ENCODE peak calls at places on chromosomes 3 and 15, in ten cellular contexts. One of them, this sample, is unnamed.

GRCh38 chr3:181056276-181056675 is 66.7 kb upstream of the DNAJC19 start:
- DNase-seq in activated CD8-positive, alpha-beta T cell treated with anti-CD3 and anti-CD28 coated beads for 36 hours: no peak
- DNase-seq in AG10803: no peak
- DNase-seq in sigmoid colon: no peak
- DNase-seq in endothelial cell: no peak
- DNase-seq in A549: no peak
- DNase-seq in bronchial epithelial cell: no peak
- DNase-seq in colonic mucosa: no peak
- DNase-seq in neural progenitor cell: no peak
- DNase-seq in cardiac muscle cell: no peak
- DNase-seq in this sample: no peak

GRCh38 chr3:132267594-132267993 is 49.6 kb upstream of the ACP3 start:
- DNase-seq in AG10803: no peak
- DNase-seq in A549: no peak
- DNase-seq in activated CD8-positive, alpha-beta T cell treated with anti-CD3 and anti-CD28 coated beads for 36 hours: no peak
- DNase-seq in neural progenitor cell: no peak
- DNase-seq in endothelial cell: no peak
- DNase-seq in bronchial epithelial cell: no peak
- DNase-seq in colonic mucosa: no peak
- DNase-seq in cardiac muscle cell: no peak
- DNase-seq in sigmoid colon: no peak
- DNase-seq in this sample: no peak

GRCh38 chr15:59147666-59148065 is 42.7 kb downstream of the CCNB2 start:
- DNase-seq in activated CD8-positive, alpha-beta T cell treated with anti-CD3 and anti-CD28 coated beads for 36 hours: no peak
- DNase-seq in sigmoid colon: no peak
- DNase-seq in colonic mucosa: no peak
- DNase-seq in bronchial epithelial cell: no peak
- DNase-seq in A549: no peak
- DNase-seq in cardiac muscle cell: no peak
- DNase-seq in neural progenitor cell: no peak
- DNase-seq in endothelial cell: no peak
- DNase-seq in AG10803: no peak
- DNase-seq in this sample: no peak

GRCh38 chr3:10772230-10773161 is 43.5 kb upstream of the SLC6A11 start:
- DNase-seq in neural progenitor cell: peak
- DNase-seq in AG10803: peak
- DNase-seq in A549: peak
- DNase-seq in endothelial cell: peak
- DNase-seq in activated CD8-positive, alpha-beta T cell treated with anti-CD3 and anti-CD28 coated beads for 36 hours: peak
- DNase-seq in cardiac muscle cell: no peak
- DNase-seq in bronchial epithelial cell: peak
- DNase-seq in sigmoid colon: no peak
- DNase-seq in colonic mucosa: peak
- DNase-seq in this sample: no peak

GRCh38 chr3:60697132-60697531 is 554.1 kb downstream of the FHIT start:
- DNase-seq in colonic mucosa: no peak
- DNase-seq in neural progenitor cell: no peak
- DNase-seq in sigmoid colon: no peak
- DNase-seq in activated CD8-positive, alpha-beta T cell treated with anti-CD3 and anti-CD28 coated beads for 36 hours: no peak
- DNase-seq in cardiac muscle cell: no peak
- DNase-seq in endothelial cell: no peak
- DNase-seq in bronchial epithelial cell: no peak
- DNase-seq in AG10803: no peak
- DNase-seq in A549: no peak
- DNase-seq in this sample: no peak

GRCh38 chr3:113685956-113686721 is 10.3 kb downstream of the USF3 start:
- DNase-seq in colonic mucosa: no peak
- DNase-seq in bronchial epithelial cell: peak
- DNase-seq in neural progenitor cell: no peak
- DNase-seq in A549: no peak
- DNase-seq in sigmoid colon: no peak
- DNase-seq in AG10803: peak
- DNase-seq in endothelial cell: no peak
- DNase-seq in activated CD8-positive, alpha-beta T cell treated with anti-CD3 and anti-CD28 coated beads for 36 hours: no peak
- DNase-seq in cardiac muscle cell: no peak
- DNase-seq in this sample: peak

GRCh38 chr3:25910997-25911396 is 121.1 kb downstream of the OXSM start:
- DNase-seq in A549: no peak
- DNase-seq in sigmoid colon: no peak
- DNase-seq in activated CD8-positive, alpha-beta T cell treated with anti-CD3 and anti-CD28 coated beads for 36 hours: peak
- DNase-seq in AG10803: no peak
- DNase-seq in cardiac muscle cell: no peak
- DNase-seq in bronchial epithelial cell: peak
- DNase-seq in endothelial cell: no peak
- DNase-seq in neural progenitor cell: peak
- DNase-seq in colonic mucosa: peak
- DNase-seq in this sample: no peak

GRCh38 chr3:36792342-36792741 is 28.0 kb upstream of the DCLK3 start:
- DNase-seq in sigmoid colon: no peak
- DNase-seq in activated CD8-positive, alpha-beta T cell treated with anti-CD3 and anti-CD28 coated beads for 36 hours: peak
- DNase-seq in endothelial cell: peak
- DNase-seq in bronchial epithelial cell: peak
- DNase-seq in colonic mucosa: no peak
- DNase-seq in AG10803: peak
- DNase-seq in cardiac muscle cell: peak
- DNase-seq in neural progenitor cell: peak
- DNase-seq in A549: peak
- DNase-seq in this sample: peak

GRCh38 chr3:131233900-131234667 is 147.5 kb upstream of the NUDT16 start:
- DNase-seq in endothelial cell: no peak
- DNase-seq in bronchial epithelial cell: no peak
- DNase-seq in cardiac muscle cell: no peak
- DNase-seq in activated CD8-positive, alpha-beta T cell treated with anti-CD3 and anti-CD28 coated beads for 36 hours: no peak
- DNase-seq in colonic mucosa: no peak
- DNase-seq in AG10803: peak
- DNase-seq in A549: no peak
- DNase-seq in neural progenitor cell: no peak
- DNase-seq in sigmoid colon: no peak
- DNase-seq in this sample: no peak

GRCh38 chr3:131232711-131233267 is 148.8 kb upstream of the NUDT16 start:
- DNase-seq in A549: no peak
- DNase-seq in bronchial epithelial cell: no peak
- DNase-seq in AG10803: no peak
- DNase-seq in activated CD8-positive, alpha-beta T cell treated with anti-CD3 and anti-CD28 coated beads for 36 hours: no peak
- DNase-seq in colonic mucosa: no peak
- DNase-seq in sigmoid colon: no peak
- DNase-seq in endothelial cell: no peak
- DNase-seq in cardiac muscle cell: no peak
- DNase-seq in neural progenitor cell: no peak
- DNase-seq in this sample: no peak

GRCh38 chr3:131228522-131228921 is 153.1 kb upstream of the NUDT16 start:
- DNase-seq in colonic mucosa: no peak
- DNase-seq in sigmoid colon: no peak
- DNase-seq in cardiac muscle cell: peak
- DNase-seq in neural progenitor cell: no peak
- DNase-seq in activated CD8-positive, alpha-beta T cell treated with anti-CD3 and anti-CD28 coated beads for 36 hours: no peak
- DNase-seq in endothelial cell: no peak
- DNase-seq in A549: no peak
- DNase-seq in bronchial epithelial cell: no peak
- DNase-seq in AG10803: no peak
- DNase-seq in this sample: no peak

DNA sequence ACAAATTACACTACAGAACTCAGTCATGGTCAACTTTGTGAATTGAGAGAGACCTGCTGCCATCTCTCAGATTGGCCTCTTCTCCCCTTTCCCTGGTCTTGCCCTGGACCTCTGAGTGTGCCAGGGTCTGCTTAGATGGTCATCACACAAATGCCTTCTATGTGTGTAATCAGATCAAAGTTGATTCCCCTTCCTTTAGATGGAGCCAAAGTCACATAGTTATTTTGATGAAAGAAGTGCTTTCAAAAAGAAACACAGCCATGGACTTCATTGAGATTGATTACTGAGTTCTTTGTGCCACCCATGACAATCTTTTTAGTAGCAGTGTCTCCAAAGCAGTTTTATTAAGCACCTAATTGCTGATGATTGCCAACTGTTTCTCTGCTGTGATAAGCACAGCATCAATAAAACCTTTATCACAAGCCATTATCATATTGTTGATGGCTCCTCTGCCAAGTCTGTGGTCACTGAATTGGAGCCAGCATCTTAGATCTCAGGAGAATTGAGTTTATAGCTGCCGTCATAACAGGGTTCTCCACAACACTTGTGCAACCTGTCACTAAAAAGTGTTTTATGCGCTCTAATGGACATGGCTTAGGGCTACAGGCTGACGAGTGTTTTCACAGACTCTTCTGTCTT is 149.7 kb upstream of the NUDT16 start:
- DNase-seq in neural progenitor cell: no peak
- DNase-seq in bronchial epithelial cell: peak
- DNase-seq in endothelial cell: no peak
- DNase-seq in A549: no peak
- DNase-seq in AG10803: no peak
- DNase-seq in colonic mucosa: no peak
- DNase-seq in activated CD8-positive, alpha-beta T cell treated with anti-CD3 and anti-CD28 coated beads for 36 hours: no peak
- DNase-seq in cardiac muscle cell: no peak
- DNase-seq in sigmoid colon: no peak
- DNase-seq in this sample: peak
- TF ChIP-seq CTCF in neural progenitor cell: no peak
- TF ChIP-seq CTCF in bronchial epithelial cell: no peak
- TF ChIP-seq CTCF in endothelial cell: no peak
- TF ChIP-seq CTCF in A549: no peak
- TF ChIP-seq CTCF in AG10803: no peak
- TF ChIP-seq CTCF in colonic mucosa: no peak
- TF ChIP-seq CTCF in activated CD8-positive, alpha-beta T cell treated with anti-CD3 and anti-CD28 coated beads for 36 hours: no peak
- TF ChIP-seq CTCF in cardiac muscle cell: no peak
- TF ChIP-seq CTCF in sigmoid colon: no peak
- TF ChIP-seq CTCF in this sample: peak

GRCh38 chr3:123270818-123271217 is 69.1 kb downstream of the SEC22A start:
- DNase-seq in colonic mucosa: no peak
- DNase-seq in bronchial epithelial cell: no peak
- DNase-seq in neural progenitor cell: no peak
- DNase-seq in activated CD8-positive, alpha-beta T cell treated with anti-CD3 and anti-CD28 coated beads for 36 hours: no peak
- DNase-seq in cardiac muscle cell: no peak
- DNase-seq in sigmoid colon: no peak
- DNase-seq in A549: no peak
- DNase-seq in endothelial cell: no peak
- DNase-seq in AG10803: no peak
- DNase-seq in this sample: no peak

GRCh38 chr3:123271466-123272159 is 69.9 kb downstream of the SEC22A start:
- DNase-seq in sigmoid colon: peak
- DNase-seq in bronchial epithelial cell: no peak
- DNase-seq in endothelial cell: no peak
- DNase-seq in A549: no peak
- DNase-seq in colonic mucosa: peak
- DNase-seq in cardiac muscle cell: no peak
- DNase-seq in activated CD8-positive, alpha-beta T cell treated with anti-CD3 and anti-CD28 coated beads for 36 hours: no peak
- DNase-seq in AG10803: no peak
- DNase-seq in neural progenitor cell: no peak
- DNase-seq in this sample: no peak

GRCh38 chr3:123262868-123263267 is 61.1 kb downstream of the SEC22A start:
- DNase-seq in A549: no peak
- DNase-seq in sigmoid colon: no peak
- DNase-seq in AG10803: no peak
- DNase-seq in endothelial cell: no peak
- DNase-seq in colonic mucosa: no peak
- DNase-seq in neural progenitor cell: no peak
- DNase-seq in activated CD8-positive, alpha-beta T cell treated with anti-CD3 and anti-CD28 coated beads for 36 hours: no peak
- DNase-seq in bronchial epithelial cell: no peak
- DNase-seq in cardiac muscle cell: no peak
- DNase-seq in this sample: no peak

GRCh38 chr3:123272547-123272946 is 70.8 kb downstream of the SEC22A start:
- DNase-seq in activated CD8-positive, alpha-beta T cell treated with anti-CD3 and anti-CD28 coated beads for 36 hours: no peak
- DNase-seq in cardiac muscle cell: no peak
- DNase-seq in endothelial cell: no peak
- DNase-seq in colonic mucosa: no peak
- DNase-seq in sigmoid colon: no peak
- DNase-seq in A549: no peak
- DNase-seq in bronchial epithelial cell: peak
- DNase-seq in neural progenitor cell: no peak
- DNase-seq in AG10803: peak
- DNase-seq in this sample: peak

DNA sequence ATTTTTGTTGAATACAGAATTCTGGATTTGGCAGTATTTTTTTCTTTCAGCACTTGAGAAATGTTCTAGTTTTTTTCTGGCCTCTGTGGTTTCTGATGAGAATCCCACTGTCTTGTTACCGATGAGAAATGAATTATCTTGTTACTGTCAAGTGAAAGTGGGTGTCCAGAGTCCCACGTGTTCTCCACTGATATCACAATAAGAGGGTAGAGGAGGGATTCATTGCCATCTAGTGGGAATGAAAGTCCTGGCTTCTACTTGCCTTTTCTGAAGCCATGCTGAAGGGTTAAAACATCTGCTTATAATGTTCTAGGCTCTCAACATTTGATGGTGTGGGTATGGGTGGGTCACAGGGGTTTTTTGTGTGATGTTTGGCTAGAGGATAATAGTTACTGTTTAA is 66.1 kb downstream of the SEC22A start:
- DNase-seq in sigmoid colon: no peak
- DNase-seq in AG10803: no peak
- DNase-seq in colonic mucosa: no peak
- DNase-seq in A549: no peak
- DNase-seq in bronchial epithelial cell: no peak
- DNase-seq in cardiac muscle cell: no peak
- DNase-seq in activated CD8-positive, alpha-beta T cell treated with anti-CD3 and anti-CD28 coated beads for 36 hours: no peak
- DNase-seq in endothelial cell: no peak
- DNase-seq in neural progenitor cell: no peak
- DNase-seq in this sample: no peak
- TF ChIP-seq CTCF in sigmoid colon: no peak
- TF ChIP-seq CTCF in AG10803: peak
- TF ChIP-seq CTCF in colonic mucosa: no peak
- TF ChIP-seq CTCF in A549: no peak
- TF ChIP-seq CTCF in bronchial epithelial cell: no peak
- TF ChIP-seq CTCF in cardiac muscle cell: no peak
- TF ChIP-seq CTCF in activated CD8-positive, alpha-beta T cell treated with anti-CD3 and anti-CD28 coated beads for 36 hours: no peak
- TF ChIP-seq CTCF in endothelial cell: no peak
- TF ChIP-seq CTCF in neural progenitor cell: peak
- TF ChIP-seq CTCF in this sample: no peak

DNA sequence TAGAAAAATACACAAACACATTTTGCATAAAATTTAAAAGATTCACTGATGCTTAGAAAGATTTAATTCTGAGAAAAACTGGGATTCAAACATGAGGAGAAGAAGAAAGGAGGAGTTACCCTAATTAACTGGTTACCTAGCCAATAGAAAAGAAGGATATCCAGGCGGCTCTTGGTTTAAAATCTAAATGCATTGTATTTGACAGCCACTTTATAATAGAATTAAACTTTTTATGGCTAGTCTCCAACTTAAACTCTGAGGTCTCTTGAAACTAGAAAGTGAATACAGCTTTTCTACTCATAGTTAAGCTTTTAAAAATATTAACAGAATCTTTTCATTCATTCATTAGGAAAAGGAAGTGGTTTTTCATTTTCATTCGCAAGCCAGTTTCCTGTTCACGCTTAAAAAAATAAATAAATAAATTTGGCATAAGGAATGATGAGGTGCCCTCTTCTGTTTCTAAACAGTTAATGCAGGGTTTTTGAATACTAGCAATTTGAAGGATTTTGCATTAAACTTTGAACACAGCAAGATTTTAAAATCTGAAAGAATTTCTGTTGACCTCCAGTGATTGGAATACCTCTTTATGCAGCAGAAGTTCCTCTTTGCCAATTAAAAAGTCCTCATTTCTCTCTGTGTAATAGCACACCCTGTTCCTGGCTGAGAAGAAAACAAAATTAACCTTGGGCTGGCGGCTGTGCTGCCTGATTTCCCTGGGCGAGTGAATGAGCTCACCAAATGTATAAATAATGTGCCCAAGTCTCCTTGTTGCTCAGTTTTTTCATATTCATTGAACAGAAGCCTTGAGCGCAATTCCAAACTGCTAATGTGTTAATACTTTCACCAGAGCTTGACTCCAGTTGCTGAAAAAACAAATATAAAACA is 105.1 kb downstream of the ZMAT3 start:
- DNase-seq in neural progenitor cell: no peak
- DNase-seq in endothelial cell: no peak
- DNase-seq in sigmoid colon: no peak
- DNase-seq in AG10803: peak
- DNase-seq in A549: no peak
- DNase-seq in activated CD8-positive, alpha-beta T cell treated with anti-CD3 and anti-CD28 coated beads for 36 hours: no peak
- DNase-seq in colonic mucosa: no peak
- DNase-seq in bronchial epithelial cell: peak
- DNase-seq in cardiac muscle cell: peak
- DNase-seq in this sample: peak
- TF ChIP-seq CTCF in neural progenitor cell: peak
- TF ChIP-seq CTCF in endothelial cell: peak
- TF ChIP-seq CTCF in sigmoid colon: peak
- TF ChIP-seq CTCF in AG10803: peak
- TF ChIP-seq CTCF in A549: peak
- TF ChIP-seq CTCF in activated CD8-positive, alpha-beta T cell treated with anti-CD3 and anti-CD28 coated beads for 36 hours: no peak
- TF ChIP-seq CTCF in colonic mucosa: peak
- TF ChIP-seq CTCF in bronchial epithelial cell: peak
- TF ChIP-seq CTCF in cardiac muscle cell: peak
- TF ChIP-seq CTCF in this sample: peak

GRCh38 chr3:47794585-47794984 is 8.4 kb upstream of the DHX30 start:
- DNase-seq in bronchial epithelial cell: no peak
- DNase-seq in colonic mucosa: no peak
- DNase-seq in endothelial cell: no peak
- DNase-seq in neural progenitor cell: no peak
- DNase-seq in A549: no peak
- DNase-seq in AG10803: no peak
- DNase-seq in sigmoid colon: no peak
- DNase-seq in cardiac muscle cell: no peak
- DNase-seq in activated CD8-positive, alpha-beta T cell treated with anti-CD3 and anti-CD28 coated beads for 36 hours: no peak
- DNase-seq in this sample: no peak

GRCh38 chr3:47803478-47804025 is 614 bp downstream of the DHX30 start:
- DNase-seq in endothelial cell: no peak
- DNase-seq in neural progenitor cell: no peak
- DNase-seq in colonic mucosa: no peak
- DNase-seq in bronchial epithelial cell: no peak
- DNase-seq in AG10803: no peak
- DNase-seq in sigmoid colon: no peak
- DNase-seq in A549: no peak
- DNase-seq in activated CD8-positive, alpha-beta T cell treated with anti-CD3 and anti-CD28 coated beads for 36 hours: peak
- DNase-seq in cardiac muscle cell: no peak
- DNase-seq in this sample: no peak

GRCh38 chr3:47804571-47804970 is 1.6 kb downstream of the DHX30 start:
- DNase-seq in neural progenitor cell: no peak
- DNase-seq in bronchial epithelial cell: no peak
- DNase-seq in activated CD8-positive, alpha-beta T cell treated with anti-CD3 and anti-CD28 coated beads for 36 hours: no peak
- DNase-seq in A549: no peak
- DNase-seq in sigmoid colon: no peak
- DNase-seq in AG10803: no peak
- DNase-seq in cardiac muscle cell: no peak
- DNase-seq in endothelial cell: no peak
- DNase-seq in colonic mucosa: no peak
- DNase-seq in this sample: no peak

GRCh38 chr3:47802734-47803477 is at the start of gene DHX30:
- DNase-seq in cardiac muscle cell: peak
- DNase-seq in bronchial epithelial cell: peak
- DNase-seq in activated CD8-positive, alpha-beta T cell treated with anti-CD3 and anti-CD28 coated beads for 36 hours: peak
- DNase-seq in A549: peak
- DNase-seq in colonic mucosa: peak
- DNase-seq in endothelial cell: peak
- DNase-seq in sigmoid colon: peak
- DNase-seq in neural progenitor cell: peak
- DNase-seq in AG10803: peak
- DNase-seq in this sample: peak

DNA sequence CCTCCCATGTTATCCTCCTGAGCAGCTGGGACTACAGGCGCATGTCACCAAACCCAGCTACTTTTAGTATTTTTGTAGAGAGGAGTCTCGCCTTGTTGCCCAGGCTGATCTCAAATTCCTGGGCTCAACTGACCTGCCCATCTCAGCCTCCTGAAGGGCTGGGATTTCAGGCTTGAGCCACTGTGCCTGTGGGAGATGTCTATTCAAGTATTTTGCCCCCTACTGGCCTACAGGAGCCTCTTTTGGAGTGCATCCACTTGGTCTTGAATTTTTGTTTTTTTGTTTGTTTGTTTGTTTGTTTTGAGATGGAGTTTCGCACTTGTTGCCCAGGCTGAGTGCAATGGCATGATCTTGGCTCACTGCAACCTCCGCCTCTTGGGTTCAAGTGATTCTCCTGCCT is 3.2 kb upstream of the DHX30 start:
- DNase-seq in A549: no peak
- DNase-seq in colonic mucosa: no peak
- DNase-seq in sigmoid colon: no peak
- DNase-seq in neural progenitor cell: peak
- DNase-seq in bronchial epithelial cell: no peak
- DNase-seq in activated CD8-positive, alpha-beta T cell treated with anti-CD3 and anti-CD28 coated beads for 36 hours: no peak
- DNase-seq in AG10803: no peak
- DNase-seq in endothelial cell: peak
- DNase-seq in cardiac muscle cell: no peak
- DNase-seq in this sample: no peak
- TF ChIP-seq CTCF in A549: no peak
- TF ChIP-seq CTCF in colonic mucosa: no peak
- TF ChIP-seq CTCF in sigmoid colon: no peak
- TF ChIP-seq CTCF in neural progenitor cell: peak
- TF ChIP-seq CTCF in bronchial epithelial cell: peak
- TF ChIP-seq CTCF in activated CD8-positive, alpha-beta T cell treated with anti-CD3 and anti-CD28 coated beads for 36 hours: peak
- TF ChIP-seq CTCF in AG10803: peak
- TF ChIP-seq CTCF in endothelial cell: peak
- TF ChIP-seq CTCF in cardiac muscle cell: peak
- TF ChIP-seq CTCF in this sample: peak